ENCODE peak calls at places on chromosomes 1 and 21, in eight cellular contexts. Y is cardiac muscle cell; Q is right cardiac atrium; M is dorsolateral prefrontal cortex; B is ascending aorta; F is activated CD4-positive, alpha-beta T cell treated with anti-CD3 and anti-CD28 coated beads, Interleukin-2, amount 50 U/mL, for 24 hours; A is activated T-helper 1 cell treated with Interleukin-2 at 50 U/mL for 16 hours; K is MCF 10A. H is an unnamed sample.

GRCh38 chr21:41816583-41817165 is 49.8 kb upstream of the RIPK4 start:
- DNase-seq in A (peak; percentile 28), Q (peak; percentile 68), K (peak; percentile 27), B (no peak), F (peak; percentile 13), M (peak; percentile 71), Y (peak; percentile 67), H (peak; percentile 67)

GRCh38 chr1:109904105-109904817 is 6.4 kb upstream of the CSF1 start:
- DNase-seq in Q (peak; percentile 34), K (no peak), A (no peak), Y (peak; percentile 46), F (no peak), B (no peak), M (peak; percentile 87), H (no peak)

GRCh38 chr1:33143698-33144097 is 38.1 kb downstream of the TRIM62 start:
- DNase-seq in K (peak; percentile 9), F (no peak), A (no peak), B (no peak), Q (no peak), Y (peak; percentile 75), M (no peak), H (no peak)

GRCh38 chr21:37226356-37226920 is 40.7 kb downstream of the VPS26C start:
- DNase-seq in M (no peak), Q (no peak), A (no peak), K (no peak), F (no peak), Y (no peak), B (no peak), H (no peak)

GRCh38 chr1:9129391-9130041 is 614 bp upstream of the GPR157 start:
- DNase-seq in F (peak; percentile 56), A (peak; percentile 81), M (peak; percentile 51), Q (peak; percentile 90), B (peak; percentile 39), K (peak; percentile 80), Y (peak; percentile 64), H (peak; percentile 81)

GRCh38 chr1:178037510-178038253 is 56.2 kb upstream of the RASAL2 start:
- DNase-seq in Y (peak; percentile 93), Q (peak; percentile 92), A (no peak), M (peak; percentile 73), F (no peak), B (no peak), K (no peak), H (peak; percentile 72)

GRCh38 chr1:59098668-59099067 is 198.2 kb upstream of the FGGY start:
- DNase-seq in B (no peak), M (no peak), F (no peak), A (no peak), K (no peak), Q (no peak), Y (no peak), H (no peak)

GRCh38 chr1:218209351-218209861 is 75.7 kb upstream of the RRP15 start:
- DNase-seq in F (no peak), Y (peak; percentile 27), B (no peak), K (peak; percentile 67), Q (no peak), M (no peak), A (no peak), H (peak; percentile 98)

GRCh38 chr1:202106340-202107284 is 16.1 kb upstream of the GPR37L1 start:
- DNase-seq in Y (no peak), B (no peak), A (no peak), K (peak; percentile 63), Q (peak; percentile 18), M (no peak), F (no peak), H (peak; percentile 48)

GRCh38 chr1:228781161-228781771 is 46.0 kb downstream of the RHOU start:
- DNase-seq in Y (peak; percentile 89), A (no peak), B (no peak), F (no peak), M (no peak), K (no peak), Q (peak; percentile 38), H (no peak)

GRCh38 chr1:86788300-86789206 is 84.2 kb downstream of the SH3GLB1 start:
- DNase-seq in M (no peak), K (peak; percentile 69), Q (peak; percentile 57), F (no peak), Y (peak; percentile 90), B (peak; percentile 17), A (no peak), H (peak; percentile 79)

GRCh38 chr21:43305336-43305665 is 121.6 kb downstream of the SIK1 start:
- DNase-seq in B (no peak), K (no peak), Q (no peak), Y (no peak), A (no peak), M (no peak), F (no peak), H (no peak)